ENCODE peak calls at places on chromosomes 3 and 15, in four cellular contexts. O is dorsolateral prefrontal cortex, F is fibroblast of mammary gland, W is cardiac muscle cell. K is an unnamed sample.

GRCh38 chr3:149990423-149990953 is 19.8 kb upstream of the PFN2 start:
- DNase-seq in W (no peak), O (no peak), F (no peak), K (no peak)

GRCh38 chr3:52277071-52277964 is 1.1 kb downstream of the WDR82 start:
- DNase-seq in F (peak; percentile 71), O (peak; percentile 45), W (peak; percentile 81), K (peak; percentile 65)

GRCh38 chr3:44910693-44911092 is 36.3 kb downstream of the TGM4 start:
- DNase-seq in F (no peak), W (no peak), O (no peak), K (no peak)

GRCh38 chr3:32996046-32996754 is 44.8 kb downstream of the CCR4 start:
- DNase-seq in W (no peak), F (no peak), O (no peak), K (no peak)

GRCh38 chr15:59262316-59262715 is 55.7 kb downstream of the LDHAL6B start:
- DNase-seq in O (no peak), W (no peak), F (no peak), K (no peak)

GRCh38 chr3:136817448-136817847 is 1.5 kb upstream of the SLC35G2 start:
- DNase-seq in F (peak; percentile 48), W (peak; percentile 18), O (no peak), K (no peak)

GRCh38 chr3:43684944-43685343 is 5.8 kb upstream of the ABHD5 start:
- DNase-seq in F (no peak), W (no peak), O (no peak), K (no peak)

GRCh38 chr3:9056581-9056980 is 93.3 kb upstream of the RAD18 start:
- DNase-seq in F (no peak), W (no peak), O (no peak), K (no peak)

GRCh38 chr3:142542054-142542453 is 36.5 kb downstream of the ATR start:
- DNase-seq in F (peak; percentile 54), W (no peak), O (no peak), K (no peak)

GRCh38 chr3:100954990-100955389 is 38.2 kb downstream of the ABI3BP start:
- DNase-seq in O (no peak), W (no peak), F (peak; percentile 100), K (no peak)

GRCh38 chr3:133479895-133480669 is 80.2 kb downstream of the BFSP2 start:
- DNase-seq in O (no peak), F (no peak), W (no peak), K (peak; percentile 79)

GRCh38 chr3:116263842-116264545 is 181.3 kb downstream of the LSAMP start:
- DNase-seq in W (no peak), O (no peak), F (peak; percentile 68), K (no peak)

GRCh38 chr3:126414961-126415660 is 20.4 kb downstream of the CFAP100 start:
- DNase-seq in O (no peak), F (no peak), W (no peak), K (no peak)

GRCh38 chr15:39338251-39338650 is 242.6 kb upstream of the THBS1 start:
- DNase-seq in F (no peak), O (no peak), W (no peak), K (no peak)

GRCh38 chr15:92724144-92724543 is 68.6 kb upstream of the FAM174B start:
- DNase-seq in F (no peak), O (no peak), W (no peak), K (no peak)

GRCh38 chr3:176919836-176920760 is 277.2 kb downstream of the TBL1XR1 start:
- DNase-seq in O (no peak), W (no peak), F (peak; percentile 56), K (no peak)

GRCh38 chr3:169044341-169045113 is 619.0 kb downstream of the MECOM start:
- DNase-seq in O (no peak), W (no peak), F (peak; percentile 90), K (no peak)

GRCh38 chr15:25422021-25422420 is 16.8 kb downstream of the UBE3A start:
- DNase-seq in F (peak; percentile 21), O (no peak), W (no peak), K (no peak)

GRCh38 chr3:123733805-123734526 is 149.1 kb upstream of the HACD2 start:
- DNase-seq in F (peak; percentile 93), W (no peak), O (no peak), K (no peak)

GRCh38 chr15:66072616-66073361 is 180.8 kb downstream of the MEGF11 start:
- DNase-seq in W (no peak), F (no peak), O (no peak), K (no peak)

GRCh38 chr3:143302638-143303171 is 183.1 kb downstream of the CHST2 start:
- DNase-seq in F (peak; percentile 96), O (no peak), W (no peak), K (no peak)

GRCh38 chr3:110164632-110165240 is 827.4 kb upstream of the DPPA4 start:
- DNase-seq in F (no peak), W (no peak), O (no peak), K (no peak)

GRCh38 chr3:100602506-100603444 is 6.6 kb upstream of the ADGRG7 start:
- DNase-seq in F (peak; percentile 15), W (no peak), O (no peak), K (peak; percentile 52)

GRCh38 chr15:92677998-92678397 is 22.4 kb upstream of the FAM174B start:
- DNase-seq in W (no peak), F (peak; percentile 80), O (no peak), K (no peak)

GRCh38 chr3:145727416-145727930 is 433.5 kb downstream of the PLOD2 start:
- DNase-seq in F (no peak), O (no peak), W (no peak), K (no peak)

GRCh38 chr15:69080203-69080957 is 65.9 kb downstream of the NOX5 start:
- DNase-seq in W (no peak), O (no peak), F (no peak), K (no peak)

GRCh38 chr15:45391746-45392711 is 13.7 kb upstream of the GATM start:
- DNase-seq in O (no peak), F (no peak), W (no peak), K (peak; percentile 55)

GRCh38 chr15:41483115-41483514 is 10.6 kb upstream of the ITPKA start:
- DNase-seq in F (no peak), W (no peak), O (no peak), K (peak; percentile 89)

GRCh38 chr15:67543348-67543718 is 830 bp downstream of the MAP2K5 start:
- DNase-seq in O (no peak), F (peak; percentile 23), W (no peak), K (no peak)

GRCh38 chr3:79467721-79468120 is 300.1 kb downstream of the ROBO1 start:
- DNase-seq in F (no peak), O (no peak), W (no peak), K (no peak)

GRCh38 chr3:164608554-164609276 is 469.6 kb downstream of the SI start:
- DNase-seq in O (no peak), W (no peak), F (no peak), K (no peak)

GRCh38 chr15:57635300-57635944 is 43.7 kb downstream of the MYZAP start:
- DNase-seq in O (no peak), W (no peak), F (no peak), K (no peak)
- TF ChIP-seq CTCF in O (no peak), W (no peak), F (no peak), K (no peak)

GRCh38 chr3:155465664-155466063 is 172.2 kb upstream of the STRIT1 start:
- DNase-seq in O (no peak), F (no peak), W (no peak), K (no peak)
- TF ChIP-seq CTCF in O (no peak), F (no peak), W (no peak), K (no peak)

DNA sequence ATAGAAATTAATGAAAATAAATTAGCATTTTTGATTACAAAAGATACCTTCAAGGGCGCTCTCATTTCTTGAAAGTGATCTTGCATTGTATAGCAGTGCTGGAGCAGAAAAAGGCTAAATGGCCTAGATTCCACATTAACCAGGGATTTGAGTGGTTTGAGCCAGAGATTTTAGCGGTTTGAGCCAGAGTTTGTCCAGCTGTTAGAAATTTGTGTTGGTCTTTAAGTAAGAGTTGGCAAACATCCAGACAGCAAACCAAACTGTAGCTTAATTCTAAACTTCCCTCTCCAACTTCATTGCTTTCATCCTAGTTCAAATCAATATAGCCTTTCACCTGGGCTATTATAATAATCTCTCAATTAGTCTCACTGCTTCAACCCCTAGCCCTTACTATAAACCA is 351.7 kb downstream of the IGSF11 start:
- DNase-seq in O (no peak), F (no peak), W (no peak), K (no peak)
- TF ChIP-seq CTCF in O (no peak), F (no peak), W (no peak), K (no peak)

GRCh38 chr3:196518999-196519737 is 4.0 kb upstream of the SMCO1 start:
- DNase-seq in F (peak; percentile 84), O (peak; percentile 53), W (peak; percentile 55), K (no peak)

GRCh38 chr3:196514913-196515621 is at the start of gene SMCO1:
- DNase-seq in W (peak; percentile 46), F (no peak), O (no peak), K (no peak)

GRCh38 chr3:196519738-196520122 is 4.6 kb upstream of the SMCO1 start:
- DNase-seq in F (no peak), W (no peak), O (no peak), K (no peak)

GRCh38 chr3:196517919-196518318 is 2.8 kb upstream of the SMCO1 start:
- DNase-seq in F (no peak), O (no peak), W (no peak), K (no peak)

GRCh38 chr3:196517142-196517808 is 2.1 kb upstream of the SMCO1 start:
- DNase-seq in W (no peak), O (no peak), F (no peak), K (no peak)
- TF ChIP-seq CTCF in W (no peak), O (no peak), F (no peak), K (no peak)

DNA sequence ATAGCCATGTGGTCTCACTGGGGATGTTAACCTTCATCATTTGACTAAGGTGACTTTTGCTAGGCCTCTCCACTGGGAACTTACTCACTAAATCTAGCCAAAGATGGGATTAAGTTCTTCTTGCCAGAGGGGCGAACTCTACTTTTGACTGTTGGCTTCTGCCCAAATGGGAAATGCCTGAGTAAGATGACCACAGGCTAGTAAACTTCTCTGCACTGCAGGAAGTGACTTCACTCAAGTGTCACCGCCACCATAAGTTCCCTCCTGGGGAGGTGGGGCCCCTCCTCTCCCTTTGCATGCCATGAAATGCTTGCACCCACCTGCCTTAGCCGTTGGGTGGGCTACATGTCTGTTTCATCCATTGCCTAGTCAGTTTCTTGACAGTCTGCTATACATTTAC is 388.3 kb downstream of the FEZF2 start:
- DNase-seq in F (peak; percentile 67), O (no peak), W (no peak), K (no peak)
- TF ChIP-seq CTCF in F (no peak), O (no peak), W (no peak), K (no peak)

GRCh38 chr15:81176291-81176893 is 20.3 kb upstream of the IL16 start:
- DNase-seq in O (no peak), W (no peak), F (no peak), K (no peak)
- TF ChIP-seq CTCF in O (no peak), W (peak; percentile 26), F (peak; percentile 24), K (no peak)

GRCh38 chr3:125165189-125165947 is 47.2 kb downstream of the SLC12A8 start:
- DNase-seq in F (peak; percentile 60), O (no peak), W (peak; percentile 66), K (no peak)
- TF ChIP-seq CTCF in F (peak; percentile 84), O (peak; percentile 58), W (peak; percentile 90), K (peak; percentile 63)

GRCh38 chr3:122660575-122660974 is 20.1 kb upstream of the PARP14 start:
- DNase-seq in O (no peak), W (no peak), F (no peak), K (no peak)
- TF ChIP-seq CTCF in O (no peak), W (no peak), F (no peak), K (no peak)

K was measured in GM13977.